ENCODE peak calls at places on chromosomes 1 and 21, in five cellular contexts. V is heart left ventricle, L is stomach, H is A549, Y is body of pancreas. F is an unnamed sample.

GRCh38 chr1:14603641-14604040 is 5.2 kb downstream of the KAZN start:
- DNase-seq in V (no peak), L (no peak), H (no peak), Y (no peak), F (no peak)

GRCh38 chr1:50750021-50750619 is 209.9 kb downstream of the FAF1 start:
- DNase-seq in V (no peak), L (no peak), H (peak; percentile 53), Y (no peak), F (peak; percentile 27)

GRCh38 chr1:194279975-194280374 is 1093.6 kb upstream of the B3GALT2 start:
- DNase-seq in V (no peak), L (no peak), H (no peak), Y (no peak), F (no peak)

GRCh38 chr1:50829010-50829958 is 130.8 kb downstream of the FAF1 start:
- DNase-seq in V (no peak), L (no peak), H (no peak), Y (no peak), F (no peak)

GRCh38 chr21:41717573-41718330 is 49.1 kb downstream of the RIPK4 start:
- DNase-seq in V (no peak), L (no peak), H (no peak), Y (no peak), F (no peak)

GRCh38 chr1:200979574-200980451 is 43.7 kb downstream of the KIF21B start:
- DNase-seq in V (no peak), L (peak; percentile 39), H (peak; percentile 57), Y (no peak), F (no peak)

GRCh38 chr1:51000160-51000559 is 30.1 kb downstream of the CDKN2C start:
- DNase-seq in V (no peak), L (no peak), H (no peak), Y (no peak), F (no peak)

GRCh38 chr1:58586296-58586695 is 9.2 kb upstream of the TACSTD2 start:
- DNase-seq in V (no peak), L (no peak), H (no peak), Y (no peak), F (no peak)

GRCh38 chr1:41488599-41488905 is 4.1 kb upstream of the EDN2 start:
- DNase-seq in V (no peak), L (no peak), H (no peak), Y (no peak), F (no peak)

GRCh38 chr1:220528049-220528678 is at the start of gene MARK1:
- DNase-seq in V (peak; percentile 83), L (peak; percentile 38), H (no peak), Y (peak; percentile 41), F (peak; percentile 74)

GRCh38 chr1:37866491-37866890 is 7.1 kb upstream of the MTF1 start:
- DNase-seq in V (no peak), L (no peak), H (no peak), Y (no peak), F (no peak)

GRCh38 chr1:91075233-91076135 is 53.6 kb upstream of the ZNF644 start:
- DNase-seq in V (no peak), L (no peak), H (no peak), Y (no peak), F (no peak)

GRCh38 chr1:22751124-22751531 is 40.5 kb downstream of the EPHB2 start:
- DNase-seq in V (no peak), L (peak; percentile 43), H (no peak), Y (peak; percentile 44), F (peak; percentile 78)

GRCh38 chr1:32447469-32448185 is 17.2 kb upstream of the ZBTB8B start:
- DNase-seq in V (no peak), L (no peak), H (no peak), Y (no peak), F (no peak)

GRCh38 chr21:36388076-36388475 is 2.9 kb downstream of the CHAF1B start:
- DNase-seq in V (no peak), L (no peak), H (no peak), Y (no peak), F (no peak)

GRCh38 chr1:167057297-167057688 is 32.9 kb downstream of the GPA33 start:
- DNase-seq in V (no peak), L (peak; percentile 52), H (peak; percentile 76), Y (peak; percentile 43), F (peak; percentile 21)

GRCh38 chr1:112359961-112360767 is 35.9 kb upstream of the CTTNBP2NL start:
- DNase-seq in V (peak; percentile 23), L (peak; percentile 41), H (no peak), Y (peak; percentile 49), F (peak; percentile 36)

GRCh38 chr1:94819945-94820746 is at the start of gene SLC44A3:
- DNase-seq in V (peak; percentile 49), L (peak; percentile 71), H (peak; percentile 20), Y (peak; percentile 71), F (peak; percentile 47)

GRCh38 chr1:94298861-94299260 is 61.5 kb upstream of the ARHGAP29 start:
- DNase-seq in V (no peak), L (no peak), H (no peak), Y (no peak), F (no peak)

GRCh38 chr21:43196789-43197188 is 28.0 kb downstream of the CRYAA start:
- DNase-seq in V (peak; percentile 21), L (peak; percentile 73), H (no peak), Y (peak; percentile 60), F (peak; percentile 66)

GRCh38 chr1:221246628-221247027 is 367.4 kb downstream of the HLX start:
- DNase-seq in V (no peak), L (no peak), H (no peak), Y (no peak), F (no peak)

GRCh38 chr1:9395031-9395430 is 102.3 kb downstream of the SPSB1 start:
- DNase-seq in V (no peak), L (no peak), H (no peak), Y (no peak), F (no peak)

GRCh38 chr1:165597883-165598675 is 33.0 kb upstream of the MGST3 start:
- DNase-seq in V (peak; percentile 97), L (peak; percentile 97), H (peak; percentile 95), Y (peak; percentile 98), F (peak; percentile 99)
- TF ChIP-seq POLR2A in V (peak; percentile 15), L (no peak), H (no peak), Y (peak; percentile 61), F (no peak)

GRCh38 chr1:152441756-152442155 is 27.7 kb upstream of the CRNN start:
- DNase-seq in V (no peak), L (no peak), H (no peak), Y (no peak), F (no peak)

GRCh38 chr1:152444045-152444444 is 30.0 kb upstream of the CRNN start:
- DNase-seq in V (peak; percentile 30), L (no peak), H (no peak), Y (peak; percentile 63), F (no peak)

GRCh38 chr1:152442291-152442690 is 28.2 kb upstream of the CRNN start:
- DNase-seq in V (peak; percentile 52), L (no peak), H (no peak), Y (no peak), F (no peak)

GRCh38 chr1:152440635-152441471 is 26.8 kb upstream of the CRNN start:
- DNase-seq in V (peak; percentile 66), L (peak; percentile 73), H (peak; percentile 77), Y (peak; percentile 83), F (peak; percentile 68)

DNA sequence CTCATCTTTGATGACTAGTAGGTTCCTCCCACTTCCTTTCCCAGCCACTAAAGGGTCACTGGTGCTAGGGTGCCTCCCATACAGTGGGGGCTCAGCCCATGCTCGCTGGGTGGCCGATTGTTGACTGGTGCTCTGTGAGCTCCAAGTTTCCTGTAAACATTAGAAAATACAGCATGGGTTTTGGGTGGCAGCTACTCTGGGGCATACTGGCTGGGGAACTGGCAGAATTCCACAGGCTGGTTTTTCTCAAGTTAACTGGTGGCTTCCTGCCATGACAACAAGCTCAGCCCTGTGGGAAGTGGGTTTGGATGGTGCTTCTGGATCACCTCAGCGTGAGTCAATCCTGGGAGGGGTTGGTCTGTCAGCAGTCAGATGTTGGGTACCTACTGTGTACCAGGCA is 28.7 kb upstream of the CRNN start:
- DNase-seq in V (no peak), L (no peak), H (no peak), Y (peak; percentile 48), F (peak; percentile 16)
- H3K9me3 ChIP-seq in V (no peaks in the 10 kb centered on the region), L (no peaks in the 10 kb centered on the region), H (no peaks in the 10 kb centered on the region), Y (no peaks in the 10 kb centered on the region), F (no peaks in the 10 kb centered on the region)

GRCh38 chr1:150268342-150268705 is 492 bp downstream of the APH1A start:
- DNase-seq in V (peak; percentile 40), L (peak; percentile 40), H (peak; percentile 33), Y (peak; percentile 45), F (peak; percentile 57)
- TF ChIP-seq POLR2A in V (no peak), L (no peak), H (no peak), Y (no peak), F (no peak)

GRCh38 chr21:46129846-46130651 is 25.3 kb downstream of the FTCD start:
- DNase-seq in V (no peak), L (no peak), H (no peak), Y (no peak), F (no peak)
- H3K9me3 ChIP-seq in V (no peaks in the 10 kb centered on the region), L (no peaks in the 10 kb centered on the region), H (no peaks in the 10 kb centered on the region), Y (no peaks in the 10 kb centered on the region), F (no peaks in the 10 kb centered on the region)

DNA sequence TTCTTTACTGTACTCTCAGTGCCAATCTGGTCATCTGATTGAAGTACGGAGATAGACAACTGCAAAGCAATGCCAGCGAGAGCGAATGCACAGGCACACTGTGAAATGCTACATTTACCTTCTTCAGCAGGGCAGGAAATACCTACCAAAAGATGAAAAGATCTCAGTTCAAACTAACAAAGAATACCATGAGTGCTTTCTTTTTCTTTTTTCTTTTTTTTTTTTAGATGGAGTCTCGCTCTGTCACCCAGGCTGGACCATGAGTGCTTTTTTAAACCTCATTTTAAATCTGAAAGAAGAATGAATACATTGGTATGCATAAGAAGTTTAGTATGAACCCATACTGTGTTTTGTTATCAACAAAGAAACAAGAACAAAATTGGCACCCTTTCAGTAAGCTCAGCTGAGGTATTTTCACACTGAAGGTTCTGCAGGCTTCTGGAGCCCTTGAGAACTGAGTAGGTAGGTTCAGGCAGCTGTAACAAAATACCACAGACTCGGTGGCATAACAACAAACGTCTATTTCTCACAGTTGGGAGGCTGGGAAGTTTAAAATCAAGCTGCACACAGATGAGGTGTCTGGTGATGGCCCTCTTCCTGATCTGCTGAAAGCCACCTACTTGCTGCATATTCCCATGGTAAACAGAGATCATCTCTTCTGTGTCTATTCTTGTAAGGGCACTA is 1.7 kb upstream of the CHI3L2 start:
- DNase-seq in V (no peak), L (no peak), H (no peak), Y (no peak), F (peak; percentile 57)
- TF ChIP-seq POLR2A in V (no peak), L (no peak), H (no peak), Y (no peak), F (peak; percentile 58)

F was measured in thyroid gland.